ENCODE peak calls at places on chromosome 11, in seven cellular contexts. G, B, Z, F, T, A and U are unnamed samples.

GRCh38 chr11:112834277-112834755 is 126.9 kb upstream of the NCAM1 start:
- DNase-seq in G (no peak), B (no peak), Z (no peak), F (no peak), T (no peak), A (no peak), U (peak; percentile 31)

GRCh38 chr11:116984589-116984988 is 113.6 kb downstream of the SIK3 start:
- DNase-seq in G (no peak), B (no peak), Z (peak; percentile 46), F (no peak), T (no peak), A (no peak), U (no peak)

GRCh38 chr11:73859671-73860070 is 17.0 kb downstream of the COA4 start:
- DNase-seq in G (no peak), B (no peak), Z (no peak), F (no peak), T (no peak), A (no peak), U (no peak)

GRCh38 chr11:3796796-3797328 is 492 bp downstream of the NUP98 start:
- DNase-seq in G (no peak), B (no peak), Z (no peak), F (no peak), T (no peak), A (no peak), U (peak; percentile 58)

GRCh38 chr11:111660822-111661221 is 58.6 kb downstream of the SIK2 start:
- DNase-seq in G (no peak), B (no peak), Z (no peak), F (no peak), T (no peak), A (no peak), U (no peak)

GRCh38 chr11:9004310-9004945 is 627 bp upstream of the NRIP3 start:
- DNase-seq in G (no peak), B (no peak), Z (peak; percentile 20), F (no peak), T (peak; percentile 37), A (peak; percentile 23), U (no peak)

GRCh38 chr11:93113824-93114223 is 84.0 kb downstream of the SLC36A4 start:
- DNase-seq in G (no peak), B (no peak), Z (no peak), F (no peak), T (no peak), A (no peak), U (no peak)

GRCh38 chr11:77865805-77866204 is 44.9 kb downstream of the AAMDC start:
- DNase-seq in G (no peak), B (no peak), Z (no peak), F (no peak), T (no peak), A (no peak), U (no peak)

GRCh38 chr11:59520741-59521140 is 9.4 kb downstream of the OR4D9 start:
- DNase-seq in G (no peak), B (no peak), Z (no peak), F (no peak), T (no peak), A (no peak), U (no peak)

GRCh38 chr11:86303257-86303656 is 1.2 kb downstream of the HIKESHI start:
- DNase-seq in G (no peak), B (no peak), Z (no peak), F (no peak), T (no peak), A (no peak), U (no peak)

GRCh38 chr11:64292458-64293254 is 1.6 kb downstream of the KCNK4 start:
- DNase-seq in G (no peak), B (no peak), Z (no peak), F (no peak), T (no peak), A (no peak), U (no peak)

GRCh38 chr11:45108070-45109064 is 38.1 kb upstream of the PRDM11 start:
- DNase-seq in G (no peak), B (no peak), Z (no peak), F (peak; percentile 21), T (no peak), A (no peak), U (no peak)

GRCh38 chr11:116641561-116642045 is 131.2 kb downstream of the BUD13 start:
- DNase-seq in G (no peak), B (peak; percentile 17), Z (no peak), F (peak; percentile 40), T (peak; percentile 52), A (no peak), U (peak; percentile 39)

GRCh38 chr11:3136542-3137455 is 28.3 kb downstream of the OSBPL5 start:
- DNase-seq in G (peak; percentile 62), B (no peak), Z (peak; percentile 10), F (no peak), T (no peak), A (no peak), U (no peak)

GRCh38 chr11:133040289-133040893 is 491.9 kb downstream of the OPCML start:
- DNase-seq in G (no peak), B (no peak), Z (no peak), F (no peak), T (no peak), A (no peak), U (no peak)

GRCh38 chr11:3146612-3147256 is 18.4 kb downstream of the OSBPL5 start:
- DNase-seq in G (peak; percentile 85), B (no peak), Z (no peak), F (no peak), T (no peak), A (no peak), U (no peak)

DNA sequence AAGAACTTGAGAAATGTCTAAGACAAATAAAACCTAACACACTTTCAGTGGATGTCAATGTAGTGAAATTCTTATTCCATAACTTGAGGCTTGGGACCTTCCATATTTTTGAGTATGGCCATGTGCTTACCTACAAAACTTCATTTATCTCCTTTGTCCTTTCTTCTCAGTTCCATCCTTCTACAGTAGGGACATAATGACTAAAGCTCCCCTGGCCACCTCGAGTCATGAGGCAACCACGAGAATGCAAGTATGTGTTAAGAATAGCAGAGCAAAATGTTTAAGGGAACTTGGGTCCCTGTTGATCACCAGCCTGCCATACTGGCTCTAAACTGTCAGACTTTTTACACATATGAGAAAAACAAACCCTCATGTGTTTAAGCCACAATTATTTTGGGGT is 34.5 kb downstream of the MMP20 start:
- DNase-seq in G (no peak), B (no peak), Z (no peak), F (no peak), T (no peak), A (no peak), U (no peak)
- H3K4me1 ChIP-seq in G (no peaks in the 10 kb centered on the region), B (no peaks in the 10 kb centered on the region), Z (no peaks in the 10 kb centered on the region), F (no peaks in the 10 kb centered on the region), T (no peaks in the 10 kb centered on the region), A (no peaks in the 10 kb centered on the region), U (no peaks in the 10 kb centered on the region)

GRCh38 chr11:62553839-62554361 is 7.3 kb upstream of the AHNAK start:
- DNase-seq in G (no peak), B (peak; percentile 85), Z (no peak), F (peak; percentile 56), T (no peak), A (no peak), U (no peak)
- H3K4me1 ChIP-seq in G (no peaks in the 10 kb centered on the region), B (peaks cover 88% of the 10 kb centered on the region), Z (peaks cover 28% of the 10 kb centered on the region), F (peaks cover 53% of the 10 kb centered on the region), T (peaks cover 36% of the 10 kb centered on the region), A (peaks cover 93% of the 10 kb centered on the region), U (peaks cover 36% of the 10 kb centered on the region)

GRCh38 chr11:12696911-12697581 is 22.8 kb downstream of the TEAD1 start:
- DNase-seq in G (no peak), B (no peak), Z (no peak), F (no peak), T (no peak), A (no peak), U (no peak)
- H3K4me1 ChIP-seq in G (peaks cover 11% of the 10 kb centered on the region), B (peaks cover 74% of the 10 kb centered on the region), Z (peaks cover 17% of the 10 kb centered on the region), F (peaks cover 9% of the 10 kb centered on the region), T (peaks cover 18% of the 10 kb centered on the region), A (no peaks in the 10 kb centered on the region), U (peaks cover 44% of the 10 kb centered on the region)

DNA sequence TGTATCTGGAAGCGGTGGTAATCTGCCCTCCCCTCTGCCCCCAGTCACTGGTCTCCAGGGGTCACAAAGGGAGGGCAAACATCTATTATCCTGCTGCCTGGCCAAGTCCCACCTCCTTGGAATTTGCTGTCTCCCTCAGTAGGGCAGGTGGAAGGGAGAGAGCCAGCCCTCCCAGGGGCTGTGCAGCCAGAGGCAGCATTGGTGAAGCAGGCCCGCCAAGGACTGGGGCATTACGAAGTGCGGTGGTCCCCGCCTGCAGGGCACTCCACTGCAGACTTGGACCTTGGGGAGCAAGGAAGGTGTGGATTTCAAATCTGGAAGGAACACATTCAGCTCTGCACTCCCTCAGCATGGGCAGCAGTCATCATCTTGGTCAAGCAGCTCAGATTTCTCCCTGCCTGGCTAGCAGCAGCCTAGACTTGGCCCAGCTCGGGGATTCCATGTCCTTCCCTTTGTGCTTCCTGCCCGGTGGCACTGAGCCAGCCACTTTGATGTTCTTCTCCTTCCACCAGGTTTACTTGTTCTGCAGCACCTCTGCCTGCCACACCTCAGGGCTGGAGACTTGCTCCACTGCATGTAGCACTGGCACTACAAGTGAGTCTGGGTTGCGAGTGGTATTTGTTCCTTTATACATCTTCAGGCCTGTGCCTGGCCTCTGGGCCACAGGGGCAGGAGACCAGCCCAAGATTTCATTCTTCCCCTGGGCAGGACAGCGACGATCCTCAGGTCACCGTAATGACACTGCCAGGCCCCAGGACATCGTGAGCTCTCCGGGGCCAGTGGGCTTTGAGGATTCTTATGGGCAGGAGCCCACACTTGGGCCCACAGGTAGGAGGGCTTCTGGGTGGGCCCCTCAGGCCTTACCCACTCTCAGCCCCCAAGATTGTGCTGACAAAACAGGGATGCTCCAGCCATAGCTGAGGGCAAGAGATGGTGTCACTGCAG is 7.4 kb downstream of the ZP1 start:
- DNase-seq in G (peak; percentile 62), B (no peak), Z (peak; percentile 18), F (no peak), T (no peak), A (no peak), U (no peak)
- H3K4me1 ChIP-seq in G (no peaks in the 10 kb centered on the region), B (no peaks in the 10 kb centered on the region), Z (no peaks in the 10 kb centered on the region), F (no peaks in the 10 kb centered on the region), T (peaks cover 6% of the 10 kb centered on the region), A (no peaks in the 10 kb centered on the region), U (peaks cover 4% of the 10 kb centered on the region)

GRCh38 chr11:62559204-62559603 is 12.6 kb upstream of the AHNAK start:
- DNase-seq in G (no peak), B (no peak), Z (no peak), F (no peak), T (no peak), A (no peak), U (no peak)
- H3K4me1 ChIP-seq in G (peaks cover 4% of the 10 kb centered on the region), B (peaks cover 96% of the 10 kb centered on the region), Z (peaks cover 12% of the 10 kb centered on the region), F (peaks cover 31% of the 10 kb centered on the region), T (peaks cover 19% of the 10 kb centered on the region), A (peaks cover 67% of the 10 kb centered on the region), U (peaks cover 10% of the 10 kb centered on the region)

DNA sequence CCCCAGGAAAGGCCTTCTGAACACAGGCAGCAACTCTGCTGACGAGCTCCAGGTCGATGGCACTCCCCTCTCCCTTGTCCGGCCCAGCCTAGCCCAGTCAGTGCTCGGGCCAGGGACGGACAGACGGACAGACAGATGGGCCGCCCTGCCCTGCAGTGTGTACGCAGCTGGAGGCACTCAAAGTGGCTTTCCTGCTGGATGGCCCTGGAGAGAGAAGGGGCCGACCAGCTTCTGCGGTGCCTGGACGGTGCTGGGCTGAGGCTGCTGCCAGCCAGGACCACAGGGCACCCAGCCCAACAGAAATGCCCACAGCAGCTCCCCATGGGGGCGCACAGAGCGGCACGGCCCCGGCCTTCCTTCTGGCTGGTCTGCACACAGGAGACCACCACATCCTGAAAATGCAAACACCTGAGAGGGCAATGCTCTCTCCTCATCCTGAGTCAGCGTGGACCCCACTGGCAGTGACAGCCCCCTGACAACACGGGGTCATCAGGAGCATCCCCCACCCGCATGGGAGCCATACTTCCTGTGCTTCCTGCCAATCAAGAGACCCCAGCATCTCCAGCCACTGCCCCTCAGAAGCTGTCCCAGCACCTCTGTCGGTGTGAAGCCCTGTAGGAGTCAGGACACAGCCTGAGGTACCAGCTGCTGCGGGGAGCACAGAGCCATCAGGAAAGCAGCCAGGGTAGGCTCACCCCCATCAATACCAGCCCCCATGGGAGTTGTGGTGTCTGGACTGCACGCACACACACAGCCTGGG is 692 bp upstream of the MOB2 start:
- DNase-seq in G (no peak), B (no peak), Z (no peak), F (no peak), T (peak; percentile 31), A (no peak), U (no peak)
- H3K4me1 ChIP-seq in G (no peaks in the 10 kb centered on the region), B (peaks cover 27% of the 10 kb centered on the region), Z (no peaks in the 10 kb centered on the region), F (peaks cover 21% of the 10 kb centered on the region), T (peaks cover 40% of the 10 kb centered on the region), A (peaks cover 35% of the 10 kb centered on the region), U (peaks cover 63% of the 10 kb centered on the region)